ENCODE peak calls at places on chromosomes 6 and 20, in four cellular contexts. S is tibial artery, V is Calu3, T is heart right ventricle. A is an unnamed sample.

GRCh38 chr20:31837896-31838397 is 7.5 kb downstream of the FOXS1 start:
- DNase-seq in V (no peak), S (no peak), T (no peak), A (no peak)

GRCh38 chr6:141261016-141261671 is 871.6 kb upstream of the GJE1 start:
- DNase-seq in V (peak), T (peak), S (no peak), A (no peak)

GRCh38 chr6:33856655-33857054 is 52.9 kb upstream of the MLN start:
- DNase-seq in V (no peak), T (no peak), S (no peak), A (no peak)

GRCh38 chr20:4507288-4507719 is 214.4 kb upstream of the PRND start:
- DNase-seq in V (peak), T (no peak), S (no peak), A (peak)

GRCh38 chr6:150336299-150336698 is 32.5 kb upstream of the IYD start:
- DNase-seq in S (no peak), T (no peak), V (peak), A (peak)

GRCh38 chr6:14224359-14225103 is 107.0 kb downstream of the CD83 start:
- DNase-seq in V (no peak), S (no peak), T (no peak), A (no peak)

GRCh38 chr20:11881453-11881852 is 36.2 kb upstream of the BTBD3 start:
- DNase-seq in T (no peak), S (no peak), V (no peak), A (no peak)

GRCh38 chr6:89298680-89299450 is 16.2 kb downstream of the GABRR2 start:
- DNase-seq in S (no peak), T (no peak), V (peak), A (peak)

GRCh38 chr20:36377348-36378326 is 71.5 kb downstream of the DLGAP4 start:
- DNase-seq in S (no peak), V (no peak), T (no peak), A (no peak)

GRCh38 chr20:23043376-23043775 is 6.1 kb downstream of the THBD start:
- DNase-seq in S (no peak), V (peak), T (no peak), A (no peak)

GRCh38 chr6:4953440-4953839 is 50.4 kb downstream of the RPP40 start:
- DNase-seq in T (no peak), V (no peak), S (no peak), A (no peak)

GRCh38 chr20:34322267-34323105 is 19.3 kb upstream of the AHCY start:
- DNase-seq in V (no peak), S (no peak), T (no peak), A (no peak)

GRCh38 chr6:11912420-11912819 is 99.7 kb upstream of the HIVEP1 start:
- DNase-seq in V (no peak), T (no peak), S (no peak), A (no peak)
- TF ChIP-seq CTCF in V (no peak), T (no peak), S (no peak), A (peak)

GRCh38 chr20:63498950-63499332 is at the start of gene EEF1A2:
- DNase-seq in V (peak), T (no peak), S (no peak), A (no peak)
- TF ChIP-seq CTCF in V (peak), T (no peak), S (no peak), A (no peak)

DNA sequence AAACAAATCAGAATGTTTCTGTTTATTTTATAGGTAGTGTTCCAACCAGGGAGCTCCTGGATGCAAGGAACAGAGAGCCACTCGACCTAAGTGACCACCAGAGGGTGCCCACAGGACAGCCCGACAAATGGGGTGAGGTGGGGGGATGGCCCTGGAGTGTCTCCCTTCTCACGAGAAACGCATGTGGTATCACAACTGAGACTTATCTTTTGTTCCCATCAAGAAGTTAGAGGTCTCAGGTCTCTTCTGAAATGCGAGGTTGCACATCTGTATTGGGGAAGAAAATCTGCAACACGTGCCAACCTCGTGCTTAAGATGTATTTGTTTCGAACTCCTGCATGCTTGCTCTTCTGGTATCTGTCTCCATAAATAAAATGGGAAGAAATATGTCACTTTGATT is 104.0 kb downstream of the ISM1 start:
- DNase-seq in V (peak), T (no peak), S (no peak), A (no peak)
- TF ChIP-seq CTCF in V (peak), T (peak), S (peak), A (peak)

GRCh38 chr20:59412896-59413295 is 112.5 kb downstream of the EDN3 start:
- DNase-seq in S (peak), T (no peak), V (no peak), A (no peak)
- TF ChIP-seq CTCF in S (no peak), T (no peak), V (no peak), A (no peak)

DNA sequence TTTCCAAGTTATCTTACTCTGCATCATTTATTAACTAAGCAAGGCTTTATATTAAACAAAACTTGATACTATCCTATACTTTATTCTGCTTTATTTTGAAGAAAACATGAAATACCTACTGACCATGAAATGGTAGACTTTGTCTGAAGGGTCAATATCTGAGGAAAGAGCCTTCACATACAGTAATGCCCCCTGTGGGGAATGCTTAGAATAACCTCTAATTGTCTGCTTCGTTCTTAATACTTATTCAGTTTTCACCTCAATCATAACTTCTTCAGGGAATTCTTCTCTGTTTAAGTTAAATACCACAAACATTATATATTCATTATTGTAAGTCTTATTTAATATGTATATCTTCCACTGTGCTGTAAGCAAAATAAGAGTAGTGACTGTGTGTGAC is 498.9 kb upstream of the MANEA start:
- DNase-seq in T (no peak), S (no peak), V (no peak), A (no peak)
- TF ChIP-seq CTCF in T (no peak), S (no peak), V (no peak), A (no peak)